ENCODE peak calls at places on chromosomes 7 and 10, in seven cellular contexts. X, F, W, J, S, N and C are unnamed samples.

GRCh38 chr7:152341039-152341913 is 94.5 kb downstream of the KMT2C start:
- DNase-seq in F (peak; percentile 31), S (peak; percentile 60), N (no peak), J (peak; percentile 77), W (peak; percentile 68), X (peak; percentile 19), C (no peak)

GRCh38 chr10:70578371-70578947 is 24.1 kb downstream of the PRF1 start:
- DNase-seq in F (no peak), X (no peak), S (peak; percentile 68), N (no peak), W (peak; percentile 98), J (peak; percentile 48), C (peak; percentile 67)

GRCh38 chr7:12212051-12212485 is 974 bp downstream of the TMEM106B start:
- DNase-seq in X (no peak), N (no peak), J (peak; percentile 10), W (peak; percentile 12), S (peak; percentile 15), F (peak; percentile 9), C (no peak)

GRCh38 chr10:70455213-70455630 is 13.7 kb upstream of the NODAL start:
- DNase-seq in W (no peak), N (no peak), S (peak; percentile 44), X (no peak), F (no peak), J (no peak), C (no peak)

GRCh38 chr7:35277359-35277758 is 23.5 kb upstream of the TBX20 start:
- DNase-seq in S (no peak), W (no peak), X (no peak), F (no peak), N (no peak), J (no peak), C (no peak)

GRCh38 chr10:42896735-42897134 is 114.1 kb downstream of the BMS1 start:
- DNase-seq in S (no peak), W (no peak), N (no peak), X (no peak), F (no peak), J (no peak), C (no peak)

GRCh38 chr10:104824378-104825006 is 183.4 kb downstream of the SORCS3 start:
- DNase-seq in W (peak; percentile 47), F (no peak), N (no peak), S (no peak), J (peak; percentile 33), X (no peak), C (peak; percentile 8)

GRCh38 chr10:124543146-124543545 is 81.5 kb downstream of the LHPP start:
- DNase-seq in X (no peak), J (no peak), N (no peak), S (no peak), F (no peak), W (no peak), C (no peak)

GRCh38 chr10:90930971-90931841 is 10.3 kb upstream of the ANKRD1 start:
- DNase-seq in J (peak; percentile 95), W (peak; percentile 92), S (peak; percentile 96), F (no peak), X (no peak), N (peak; percentile 84), C (peak; percentile 96)

GRCh38 chr7:77326131-77326530 is 90.0 kb downstream of the GSAP start:
- DNase-seq in S (no peak), X (no peak), J (no peak), W (peak; percentile 53), F (no peak), N (no peak), C (no peak)

GRCh38 chr10:26439436-26440090 is 1.4 kb downstream of the APBB1IP start:
- DNase-seq in J (no peak), N (no peak), X (no peak), F (no peak), W (no peak), S (no peak), C (no peak)

GRCh38 chr7:82156938-82157337 is 286.6 kb downstream of the CACNA2D1 start:
- DNase-seq in N (no peak), W (peak; percentile 5), X (no peak), J (no peak), S (no peak), F (no peak), C (no peak)

GRCh38 chr7:38881947-38882684 is 26.9 kb downstream of the VPS41 start:
- DNase-seq in S (no peak), F (no peak), X (no peak), W (no peak), N (no peak), J (no peak), C (no peak)

GRCh38 chr10:43644252-43644651 is 4.4 kb downstream of the ZNF32 start:
- DNase-seq in W (no peak), N (no peak), J (peak; percentile 35), X (no peak), S (no peak), F (no peak), C (no peak)

GRCh38 chr10:80461208-80462183 is 7.4 kb downstream of the TSPAN14 start:
- DNase-seq in W (no peak), F (no peak), S (no peak), J (peak; percentile 64), N (no peak), X (no peak), C (no peak)

GRCh38 chr10:125562737-125563136 is 120.2 kb downstream of the TEX36 start:
- DNase-seq in S (no peak), W (no peak), N (no peak), J (no peak), F (no peak), X (no peak), C (no peak)
- TF ChIP-seq CTCF in S (no peak), W (no peak), N (no peak), J (no peak), F (no peak), X (no peak), C (no peak)

GRCh38 chr7:22860337-22860736 is 37.7 kb upstream of the TOMM7 start:
- DNase-seq in F (no peak), J (no peak), S (no peak), W (no peak), X (no peak), N (no peak), C (peak; percentile 70)

GRCh38 chr7:22861576-22861975 is 38.9 kb upstream of the TOMM7 start:
- DNase-seq in F (no peak), J (no peak), W (no peak), X (no peak), N (no peak), S (no peak), C (no peak)

GRCh38 chr7:22858640-22859561 is 36.3 kb upstream of the TOMM7 start:
- DNase-seq in W (peak; percentile 98), F (no peak), N (no peak), X (peak; percentile 95), J (peak; percentile 91), S (no peak), C (peak; percentile 97)

GRCh38 chr7:22859676-22860290 is 37.1 kb upstream of the TOMM7 start:
- DNase-seq in J (peak; percentile 63), N (no peak), F (no peak), X (peak; percentile 50), W (no peak), S (peak; percentile 30), C (peak; percentile 80)

GRCh38 chr7:22860784-22861482 is 38.3 kb upstream of the TOMM7 start:
- DNase-seq in N (no peak), W (no peak), J (no peak), X (no peak), S (peak; percentile 13), F (peak; percentile 30), C (no peak)
- TF ChIP-seq CTCF in N (no peak), W (no peak), J (peak; percentile 40), X (peak; percentile 39), S (peak; percentile 31), F (peak; percentile 82), C (peak; percentile 66)

DNA sequence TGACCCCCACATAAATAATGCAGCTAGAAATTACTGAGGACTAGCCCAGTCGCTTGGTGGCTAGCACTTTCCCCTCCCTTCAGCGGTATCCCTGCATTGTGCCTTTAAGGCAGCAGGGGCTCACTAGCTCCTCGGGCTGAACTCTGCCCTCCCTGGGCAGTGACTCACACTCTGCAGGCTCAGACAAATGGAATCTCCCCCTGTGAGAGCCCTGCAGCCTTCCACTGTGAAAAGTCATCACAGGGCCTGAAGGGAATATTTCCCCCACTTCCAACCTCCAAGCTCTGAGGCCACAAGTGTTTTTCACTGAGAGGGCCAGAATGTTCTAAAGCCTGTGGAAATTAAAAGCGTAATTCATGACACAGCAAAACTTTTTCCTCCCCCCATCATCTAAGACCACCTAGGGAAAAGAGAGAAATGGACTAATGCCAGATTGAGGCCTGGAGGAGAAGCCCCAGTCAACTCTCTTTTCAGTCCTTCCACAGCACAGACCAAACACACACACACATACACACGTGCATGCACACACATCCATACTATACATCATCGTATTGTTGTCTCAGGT is 93.6 kb upstream of the COL1A2 start:
- DNase-seq in N (peak; percentile 92), W (peak; percentile 99), J (peak; percentile 97), X (peak; percentile 87), S (peak; percentile 79), F (no peak), C (peak; percentile 88)
- TF ChIP-seq CTCF in N (peak; percentile 8), W (peak; percentile 5), J (peak; percentile 19), X (peak; percentile 28), S (peak; percentile 46), F (no peak), C (peak; percentile 28)

GRCh38 chr10:79246606-79247275 is 100.5 kb upstream of the PPIF start:
- DNase-seq in J (peak; percentile 58), F (no peak), N (peak; percentile 98), X (no peak), S (no peak), W (no peak), C (no peak)

GRCh38 chr10:79248341-79248931 is 98.8 kb upstream of the PPIF start:
- DNase-seq in J (no peak), W (peak; percentile 94), N (peak; percentile 89), S (no peak), F (peak; percentile 81), X (no peak), C (no peak)

GRCh38 chr10:79245539-79246208 is 101.6 kb upstream of the PPIF start:
- DNase-seq in S (no peak), N (no peak), F (no peak), J (no peak), W (no peak), X (no peak), C (no peak)

GRCh38 chr10:79246209-79246581 is 101.1 kb upstream of the PPIF start:
- DNase-seq in J (no peak), N (peak; percentile 99), X (no peak), F (no peak), W (no peak), S (no peak), C (peak; percentile 43)

GRCh38 chr10:79247373-79248137 is 99.7 kb upstream of the PPIF start:
- DNase-seq in S (no peak), J (no peak), W (no peak), X (no peak), N (no peak), F (peak; percentile 29), C (no peak)
- TF ChIP-seq CTCF in S (no peak), J (no peak), W (no peak), X (no peak), N (no peak), F (no peak), C (no peak)

DNA sequence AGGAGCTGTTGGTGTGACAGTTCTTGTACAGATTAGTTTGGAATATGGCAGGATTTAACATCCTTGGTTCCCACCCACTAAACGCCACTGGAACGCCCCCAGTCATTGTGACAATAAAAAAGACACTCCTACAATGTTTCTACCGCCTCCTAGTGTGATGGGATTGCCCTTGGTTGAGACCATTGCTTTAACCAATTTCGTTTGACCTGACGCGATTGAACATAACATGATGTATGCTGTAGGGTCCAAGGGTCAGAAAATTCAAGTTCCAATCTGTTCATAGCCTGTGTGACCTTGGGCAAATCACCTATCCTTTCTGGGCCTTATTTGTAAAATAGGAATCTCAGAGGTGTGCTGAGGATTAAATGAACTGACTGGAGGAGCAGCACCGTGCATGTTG is 12.5 kb downstream of the MXI1 start:
- DNase-seq in X (no peak), J (no peak), S (no peak), W (no peak), F (no peak), N (no peak), C (no peak)
- TF ChIP-seq CTCF in X (no peak), J (no peak), S (peak; percentile 39), W (no peak), F (no peak), N (no peak), C (no peak)